ENCODE peak calls at places on chromosome 6, in nine cellular contexts. L is A549, C is body of pancreas, N is tibial nerve, S is esophagus muscularis mucosa, V is ovary, B is GM12878, F is stomach, D is heart left ventricle. G is an unnamed sample.

GRCh38 chr6:50708664-50709365 is 4.5 kb upstream of the TFAP2D start:
- DNase-seq in B (no peak), C (no peak), L (no peak), S (no peak), N (no peak), F (no peak), D (no peak), V (no peak), G (no peak)

GRCh38 chr6:64054870-64055269 is 419.3 kb downstream of the PHF3 start:
- DNase-seq in B (no peak), D (no peak), C (no peak), S (no peak), N (no peak), V (no peak), L (no peak), F (no peak), G (no peak)

GRCh38 chr6:100592929-100593328 is 128.2 kb upstream of the SIM1 start:
- DNase-seq in F (no peak), S (no peak), N (no peak), B (no peak), C (no peak), V (no peak), D (no peak), L (no peak), G (no peak)

GRCh38 chr6:11536795-11537194 is 754 bp upstream of the TMEM170B start:
- DNase-seq in N (no peak), V (peak; percentile 27), S (no peak), B (no peak), L (no peak), F (no peak), C (peak; percentile 24), D (no peak), G (no peak)

GRCh38 chr6:42940493-42941045 is 11.3 kb downstream of the CNPY3 start:
- DNase-seq in C (no peak), S (no peak), B (no peak), L (no peak), F (no peak), D (no peak), N (no peak), V (no peak), G (no peak)

GRCh38 chr6:167140589-167141474 is 16.9 kb downstream of the GPR31 start:
- DNase-seq in C (no peak), N (no peak), S (no peak), L (no peak), D (no peak), B (no peak), F (no peak), V (no peak), G (no peak)

GRCh38 chr6:31702421-31702818 is 704 bp downstream of the ABHD16A start:
- DNase-seq in B (no peak), C (no peak), D (no peak), N (no peak), S (no peak), V (no peak), F (no peak), L (no peak), G (no peak)

GRCh38 chr6:46410330-46410953 is 80.8 kb downstream of the RCAN2 start:
- DNase-seq in D (peak; percentile 26), N (no peak), L (no peak), S (no peak), B (peak; percentile 21), F (no peak), V (peak; percentile 30), C (peak; percentile 53), G (no peak)

GRCh38 chr6:134813146-134813545 is 136.8 kb downstream of the ALDH8A1 start:
- DNase-seq in C (no peak), F (no peak), V (no peak), D (no peak), B (no peak), N (no peak), L (no peak), S (no peak), G (no peak)

GRCh38 chr6:11427827-11428245 is 109.7 kb upstream of the TMEM170B start:
- DNase-seq in F (no peak), L (no peak), S (no peak), V (no peak), D (no peak), B (no peak), C (no peak), N (no peak), G (no peak)

GRCh38 chr6:3696525-3696924 is 55.0 kb downstream of the PXDC1 start:
- DNase-seq in L (no peak), V (no peak), B (no peak), C (no peak), D (no peak), F (no peak), N (no peak), S (no peak), G (no peak)

DNA sequence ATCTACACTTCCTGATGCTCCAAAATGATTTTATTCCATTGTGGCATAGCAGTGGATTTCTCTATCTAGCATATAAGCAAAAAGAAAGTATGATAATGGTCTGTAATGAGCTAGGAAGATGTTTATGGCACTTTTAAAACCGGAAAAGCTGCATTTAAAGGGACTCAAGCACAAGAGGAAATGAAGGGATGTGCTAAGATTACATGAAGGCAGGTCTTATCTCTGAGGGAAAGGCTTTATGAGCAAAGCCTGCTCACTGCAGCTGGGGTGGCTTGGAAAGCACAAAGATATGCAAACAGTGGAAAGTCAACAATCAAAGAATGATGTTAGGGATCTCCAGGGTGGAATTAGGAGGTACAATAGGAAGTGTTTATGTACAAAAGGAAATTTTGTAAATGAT is 138.2 kb downstream of the TENT5A start:
- DNase-seq in S (no peak), N (no peak), D (no peak), V (no peak), F (peak; percentile 27), C (no peak), L (peak; percentile 1), B (no peak), G (no peak)
- TF ChIP-seq CTCF in S (no peak), N (no peak), D (no peak), V (no peak), F (no peak), C (no peak), L (no peak), B (no peak), G (no peak)

DNA sequence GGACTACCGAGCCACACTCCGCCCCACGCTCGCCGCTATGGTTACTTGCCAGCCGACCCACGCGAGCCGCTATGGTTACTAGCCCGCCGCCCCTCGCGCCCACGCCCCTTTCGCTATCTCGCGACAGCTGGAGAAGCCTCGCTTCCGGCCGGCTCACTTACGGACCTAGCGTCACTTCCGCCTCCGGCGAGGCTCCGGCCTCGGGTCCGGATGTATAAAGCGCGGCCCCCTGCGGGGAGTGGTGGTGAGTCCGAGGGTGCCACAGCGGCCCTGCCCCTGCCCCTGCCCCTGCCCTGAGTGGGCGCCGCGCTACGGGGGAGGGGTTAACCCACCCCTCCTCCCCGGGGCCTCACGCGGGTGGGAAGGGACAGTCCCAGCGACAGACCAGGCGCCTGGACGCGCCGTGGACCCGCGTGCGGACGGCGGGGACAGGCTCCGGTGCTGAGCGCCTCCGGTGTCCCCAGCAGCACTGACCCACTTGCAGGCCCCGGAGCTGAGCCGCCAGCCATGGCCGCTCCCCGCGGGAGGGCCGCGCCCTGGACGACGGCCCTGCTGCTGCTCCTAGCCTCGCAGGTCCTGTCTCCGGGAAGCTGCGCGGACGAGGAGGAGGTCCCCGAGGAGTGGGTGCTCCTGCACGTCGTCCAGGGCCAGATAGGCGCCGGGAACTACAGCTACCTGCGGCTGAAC is at the start of the genes C6orf120 and WDR27:
- DNase-seq in L (peak; percentile 94), N (peak; percentile 91), S (peak; percentile 99), C (peak; percentile 95), F (peak; percentile 97), V (peak; percentile 95), D (peak; percentile 98), B (peak; percentile 83), G (peak; percentile 95)
- TF ChIP-seq POLR2A in L (peak; percentile 78), N (peak; percentile 94), S (peak; percentile 82), C (peak; percentile 89), F (peak; percentile 81), V (peak; percentile 89), D (peak; percentile 91), B (peak; percentile 98), G (peak; percentile 83)

DNA sequence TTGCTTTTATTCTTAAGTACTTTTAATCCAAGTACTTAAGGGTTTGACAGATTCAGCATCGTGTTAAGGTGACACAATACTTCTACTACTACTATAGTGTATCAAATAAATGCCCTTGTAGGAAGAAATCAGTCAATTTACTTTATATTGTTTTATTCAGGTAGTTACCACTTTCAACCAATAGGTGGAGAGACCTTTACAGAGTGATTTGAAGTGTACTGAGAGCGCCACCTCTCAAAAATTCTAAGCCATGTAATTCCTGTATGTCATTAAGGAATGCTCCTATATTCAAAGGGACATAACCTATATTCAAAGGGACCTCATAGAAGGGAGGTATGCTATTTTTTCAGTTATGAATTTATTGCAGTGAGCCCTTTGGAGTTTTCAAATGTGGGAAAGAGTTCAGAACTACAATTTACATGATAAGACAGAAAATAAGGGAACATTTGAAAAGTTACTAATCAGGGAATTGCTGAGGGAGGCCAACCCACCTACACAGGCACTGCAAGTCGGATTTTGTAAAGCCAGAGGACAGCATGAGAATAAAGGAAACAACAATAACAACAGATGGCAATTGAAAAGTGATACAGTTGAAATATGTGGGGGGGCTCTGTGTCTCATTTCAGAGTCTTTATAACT is 955.6 kb downstream of the TBC1D32 start:
- DNase-seq in V (no peak), D (no peak), S (no peak), B (no peak), F (no peak), C (no peak), L (peak; percentile 42), N (no peak), G (no peak)
- TF ChIP-seq CTCF in V (no peak), D (peak; percentile 44), S (no peak), B (peak; percentile 79), F (peak; percentile 47), C (peak; percentile 49), L (peak; percentile 42), N (no peak), G (no peak)

DNA sequence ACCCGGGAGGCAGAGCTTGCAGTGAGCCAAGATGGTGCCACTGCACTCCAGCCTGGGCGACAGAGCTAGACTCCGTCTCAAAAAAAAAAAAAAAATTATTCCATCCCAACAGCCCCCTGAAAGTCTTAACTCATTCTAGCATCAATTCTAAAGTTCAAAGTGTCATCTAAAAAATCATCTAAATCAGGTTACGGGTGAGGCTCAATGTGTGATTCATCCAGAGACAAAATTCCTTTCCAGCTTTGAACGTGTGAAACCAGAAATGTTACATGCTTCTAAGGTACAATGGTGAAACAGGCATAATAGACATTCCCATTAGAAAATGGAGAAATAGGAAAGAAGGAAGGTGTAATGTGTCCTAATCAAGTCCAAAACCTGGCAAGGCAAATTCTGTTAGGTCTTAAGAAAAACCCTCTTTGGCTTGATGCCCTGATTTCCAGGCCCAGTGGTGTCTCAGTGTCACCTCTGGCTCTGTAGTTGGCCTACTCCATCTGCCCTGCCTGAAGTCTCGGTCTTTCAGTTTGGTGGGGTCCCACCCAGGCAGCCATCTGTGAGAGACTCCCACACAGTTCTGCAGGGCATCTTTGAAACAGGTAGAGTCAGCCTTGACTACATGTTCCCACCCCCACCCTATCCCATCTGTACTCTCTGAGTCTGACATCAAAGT is 43.5 kb downstream of the HFE start:
- DNase-seq in B (no peak), F (no peak), D (no peak), N (no peak), V (no peak), L (no peak), S (no peak), C (no peak), G (no peak)
- TF ChIP-seq POLR2A in B (no peak), F (no peak), D (no peak), N (no peak), V (no peak), L (no peak), S (no peak), C (no peak), G (no peak)

G was measured in lower leg skin.